ENCODE peak calls at places on chromosomes 12 and 14, in eight cellular contexts. I is IMR-90; T is A549; H is thoracic aorta; S is activated CD8-positive, alpha-beta T cell treated with anti-CD3 and anti-CD28 coated beads for 36 hours; U is WERI-Rb-1; R is thyroid gland; Z is kidney. N is an unnamed sample.

GRCh38 chr14:73778736-73779135 is 64.6 kb upstream of the PNMA1 start:
- DNase-seq in I (no peak), T (no peak), H (no peak), S (no peak), U (no peak), R (no peak), Z (no peak), N (no peak)

GRCh38 chr12:67430708-67431335 is 161.7 kb downstream of the CAND1 start:
- DNase-seq in I (no peak), T (no peak), H (no peak), S (no peak), U (no peak), R (no peak), Z (peak), N (no peak)

GRCh38 chr14:100476012-100476822 is 111.0 kb downstream of the BEGAIN start:
- DNase-seq in I (peak), T (peak), H (no peak), S (no peak), U (no peak), R (no peak), Z (no peak), N (no peak)

GRCh38 chr14:71414631-71415403 is 507.6 kb downstream of the PCNX1 start:
- DNase-seq in I (peak), T (no peak), H (no peak), S (no peak), U (no peak), R (no peak), Z (no peak), N (no peak)

GRCh38 chr12:52338241-52338960 is 17.2 kb upstream of the KRT83 start:
- DNase-seq in I (no peak), T (no peak), H (no peak), S (no peak), U (peak), R (no peak), Z (no peak), N (no peak)

GRCh38 chr14:101505216-101505970 is 55.9 kb upstream of the DIO3 start:
- DNase-seq in I (no peak), T (no peak), H (no peak), S (no peak), U (peak), R (no peak), Z (peak), N (no peak)

GRCh38 chr14:53683229-53683628 is 273.4 kb downstream of the BMP4 start:
- DNase-seq in I (no peak), T (no peak), H (no peak), S (no peak), U (no peak), R (no peak), Z (no peak), N (no peak)

GRCh38 chr14:68734231-68734732 is 58.6 kb downstream of the ZFP36L1 start:
- DNase-seq in I (peak), T (no peak), H (no peak), S (peak), U (no peak), R (no peak), Z (no peak), N (no peak)

GRCh38 chr12:48542300-48542928 is 17.0 kb downstream of the OR8S1 start:
- DNase-seq in I (peak), T (peak), H (no peak), S (peak), U (peak), R (peak), Z (no peak), N (no peak)

GRCh38 chr14:100538566-100539318 is 48.5 kb downstream of the BEGAIN start:
- DNase-seq in I (no peak), T (no peak), H (no peak), S (no peak), U (no peak), R (no peak), Z (peak), N (no peak)

GRCh38 chr12:65958456-65958855 is 134.2 kb downstream of the HMGA2 start:
- DNase-seq in I (peak), T (no peak), H (no peak), S (no peak), U (no peak), R (peak), Z (no peak), N (no peak)

GRCh38 chr14:20707622-20708021 is 19.1 kb downstream of the ANG start:
- DNase-seq in I (no peak), T (no peak), H (no peak), S (no peak), U (no peak), R (peak), Z (no peak), N (no peak)

GRCh38 chr12:104790296-104791125 is 167.6 kb downstream of the SLC41A2 start:
- DNase-seq in I (peak), T (peak), H (no peak), S (peak), U (peak), R (peak), Z (peak), N (no peak)

GRCh38 chr14:75068294-75069020 is 984 bp upstream of the ZC2HC1C start:
- DNase-seq in I (no peak), T (no peak), H (no peak), S (no peak), U (no peak), R (no peak), Z (no peak), N (no peak)

GRCh38 chr12:65430571-65431306 is 152.3 kb downstream of the MSRB3 start:
- DNase-seq in I (peak), T (peak), H (no peak), S (no peak), U (no peak), R (no peak), Z (no peak), N (no peak)

GRCh38 chr14:99028041-99028440 is 244.0 kb downstream of the BCL11B start:
- DNase-seq in I (no peak), T (no peak), H (no peak), S (no peak), U (no peak), R (no peak), Z (no peak), N (no peak)

GRCh38 chr14:102849522-102850379 is 72.5 kb downstream of the TRAF3 start:
- DNase-seq in I (peak), T (no peak), H (no peak), S (no peak), U (no peak), R (peak), Z (no peak), N (no peak)

GRCh38 chr12:131195796-131196195 is 242.1 kb downstream of the ADGRD1 start:
- DNase-seq in I (no peak), T (no peak), H (no peak), S (no peak), U (no peak), R (no peak), Z (peak), N (no peak)

GRCh38 chr14:102591372-102591943 is 991 bp upstream of the RCOR1 start:
- DNase-seq in I (peak), T (no peak), H (no peak), S (peak), U (peak), R (peak), Z (peak), N (no peak)

GRCh38 chr12:14365294-14366210 is at the start of gene ATF7IP:
- DNase-seq in I (peak), T (peak), H (peak), S (peak), U (peak), R (peak), Z (peak), N (peak)

DNA sequence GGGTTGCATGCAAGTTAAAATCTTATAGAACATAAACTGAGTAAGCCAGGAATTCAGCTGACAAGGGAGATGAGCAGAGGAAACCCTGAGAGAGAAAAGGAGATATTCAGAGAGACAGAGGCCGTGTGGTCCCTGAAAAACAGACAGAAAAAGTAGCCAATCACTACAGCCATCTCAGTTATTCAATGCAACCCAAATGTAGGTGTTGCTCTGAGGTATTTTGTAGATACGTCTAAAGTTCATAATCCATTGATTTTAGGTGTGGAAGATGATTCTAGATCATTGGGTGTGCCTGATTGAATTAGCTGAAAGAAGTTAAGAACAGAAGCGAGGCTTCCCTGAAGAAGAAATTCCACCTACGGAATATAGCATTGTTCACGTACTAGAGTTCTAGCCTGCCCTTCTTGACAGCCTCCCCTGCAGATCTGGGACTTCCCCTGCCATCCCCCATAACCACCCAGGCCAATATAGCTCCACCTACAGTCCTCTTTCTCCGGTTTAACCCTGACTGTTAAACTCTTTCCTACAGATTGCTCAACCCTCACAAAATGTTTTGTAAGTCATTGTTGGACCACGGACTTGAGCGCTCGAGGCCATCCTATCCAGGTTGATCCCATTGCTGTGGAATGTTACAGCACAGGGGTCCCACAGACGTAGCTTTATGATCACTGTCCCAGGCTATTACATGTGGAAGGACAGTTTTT is 21.7 kb downstream of the AICDA start:
- DNase-seq in I (no peak), T (no peak), H (no peak), S (peak), U (no peak), R (no peak), Z (no peak), N (no peak)
- TF ChIP-seq CTCF in I (no peak), T (no peak), H (no peak), S (no peak), U (no peak), R (no peak), Z (no peak), N (no peak)

GRCh38 chr12:108850854-108851573 is 6.4 kb downstream of the SSH1 start:
- DNase-seq in I (peak), T (peak), H (no peak), S (no peak), U (peak), R (no peak), Z (peak), N (no peak)
- TF ChIP-seq CTCF in I (peak), T (peak), H (no peak), S (no peak), U (peak), R (no peak), Z (no peak), N (no peak)

GRCh38 chr12:93601591-93601990 is 29.1 kb downstream of the SOCS2 start:
- DNase-seq in I (peak), T (no peak), H (no peak), S (no peak), U (no peak), R (no peak), Z (no peak), N (no peak)
- TF ChIP-seq CTCF in I (no peak), T (no peak), H (no peak), S (no peak), U (no peak), R (no peak), Z (no peak), N (no peak)

GRCh38 chr14:90382491-90383125 is 14.2 kb upstream of the CALM1 start:
- DNase-seq in I (peak), T (peak), H (no peak), S (peak), U (no peak), R (peak), Z (peak), N (no peak)

GRCh38 chr14:90384543-90384911 is 12.3 kb upstream of the CALM1 start:
- DNase-seq in I (peak), T (no peak), H (no peak), S (peak), U (no peak), R (no peak), Z (no peak), N (no peak)

GRCh38 chr14:90383731-90384542 is 12.9 kb upstream of the CALM1 start:
- DNase-seq in I (peak), T (no peak), H (peak), S (peak), U (peak), R (peak), Z (peak), N (peak)

GRCh38 chr14:90381999-90382451 is 14.8 kb upstream of the CALM1 start:
- DNase-seq in I (no peak), T (no peak), H (no peak), S (peak), U (peak), R (peak), Z (peak), N (no peak)

GRCh38 chr14:90383126-90383730 is 13.6 kb upstream of the CALM1 start:
- DNase-seq in I (peak), T (peak), H (peak), S (peak), U (peak), R (peak), Z (peak), N (peak)
- TF ChIP-seq CTCF in I (peak), T (no peak), H (peak), S (no peak), U (no peak), R (peak), Z (no peak), N (no peak)